ENCODE peak calls at places on chromosomes 2 and 18, in six cellular contexts. R, F, I, C, Z and B are unnamed samples.

GRCh38 chr2:128359841-128360240 is 41.2 kb upstream of the HS6ST1 start:
- DNase-seq in C (no peak), R (no peak), I (no peak), F (no peak), Z (no peak), B (no peak)

GRCh38 chr2:30225131-30225762 is 6.1 kb upstream of the LBH start:
- DNase-seq in R (no peak), F (no peak), Z (no peak), C (no peak), I (no peak), B (no peak)

GRCh38 chr2:43737097-43737854 is 36.6 kb upstream of the DYNC2LI1 start:
- DNase-seq in C (no peak), R (no peak), F (no peak), I (peak), Z (peak), B (no peak)

GRCh38 chr2:122338000-122338399 is 582.5 kb downstream of the TSN start:
- DNase-seq in Z (no peak), R (no peak), F (no peak), I (no peak), C (no peak), B (no peak)

GRCh38 chr2:118223487-118224136 is 135.3 kb downstream of the INSIG2 start:
- DNase-seq in F (no peak), C (no peak), I (no peak), Z (no peak), R (no peak), B (peak)

GRCh38 chr2:50111067-50111466 is 920.9 kb downstream of the NRXN1 start:
- DNase-seq in F (no peak), C (no peak), I (no peak), Z (no peak), R (no peak), B (no peak)

GRCh38 chr2:239908744-239909143 is 116.4 kb downstream of the NDUFA10 start:
- DNase-seq in I (no peak), R (no peak), Z (no peak), F (no peak), C (no peak), B (no peak)

GRCh38 chr18:59516356-59517155 is 157.5 kb upstream of the LMAN1 start:
- DNase-seq in R (no peak), F (peak), I (peak), C (no peak), Z (no peak), B (peak)

GRCh38 chr2:207107551-207107950 is 58.2 kb downstream of the KLF7 start:
- DNase-seq in I (no peak), F (no peak), Z (no peak), C (no peak), R (no peak), B (no peak)

GRCh38 chr2:100365434-100365833 is 43.1 kb upstream of the LONRF2 start:
- DNase-seq in I (peak), Z (peak), F (no peak), R (no peak), C (peak), B (no peak)

GRCh38 chr2:29013046-29013780 is 32.1 kb downstream of the TOGARAM2 start:
- DNase-seq in I (peak), Z (no peak), F (no peak), R (no peak), C (peak), B (no peak)

GRCh38 chr18:43656547-43656946 is 379.3 kb upstream of the SYT4 start:
- DNase-seq in C (no peak), R (no peak), Z (no peak), I (no peak), F (no peak), B (no peak)

GRCh38 chr2:134245340-134245984 is 8.4 kb upstream of the MGAT5 start:
- DNase-seq in Z (peak), C (peak), R (peak), I (peak), F (peak), B (peak)

GRCh38 chr18:75341267-75341666 is 86.2 kb downstream of the SMIM21 start:
- DNase-seq in F (no peak), C (no peak), R (no peak), I (no peak), Z (no peak), B (no peak)

GRCh38 chr2:149858916-149859634 is 271.5 kb upstream of the MMADHC start:
- DNase-seq in R (peak), Z (no peak), I (peak), C (no peak), F (no peak), B (no peak)

GRCh38 chr2:139018252-139018651 is 238.1 kb upstream of the NXPH2 start:
- DNase-seq in F (no peak), I (no peak), R (no peak), C (no peak), Z (no peak), B (no peak)

GRCh38 chr18:671405-671804 is 14.0 kb downstream of the TYMS start:
- DNase-seq in C (no peak), Z (no peak), I (no peak), R (no peak), F (no peak), B (no peak)

GRCh38 chr2:47644351-47644750 is 138.6 kb upstream of the MSH6 start:
- DNase-seq in C (no peak), Z (no peak), F (no peak), I (no peak), R (no peak), B (no peak)

GRCh38 chr18:79533591-79533990 is 137.9 kb downstream of the NFATC1 start:
- DNase-seq in Z (no peak), F (no peak), C (no peak), R (no peak), I (no peak), B (no peak)

GRCh38 chr2:150520887-150521664 is 33.6 kb upstream of the RND3 start:
- DNase-seq in C (no peak), F (no peak), I (no peak), Z (no peak), R (no peak), B (no peak)

GRCh38 chr2:12333293-12333692 is 383.4 kb upstream of the TRIB2 start:
- DNase-seq in F (no peak), I (no peak), R (no peak), C (no peak), Z (no peak), B (no peak)

GRCh38 chr2:105847056-105847455 is 102.3 kb downstream of the NCK2 start:
- DNase-seq in C (no peak), I (no peak), F (no peak), R (no peak), Z (no peak), B (no peak)

GRCh38 chr2:57330447-57330846 is 716.2 kb upstream of the VRK2 start:
- DNase-seq in I (no peak), C (no peak), F (no peak), Z (no peak), R (no peak), B (peak)

GRCh38 chr18:52682260-52682659 is 342.3 kb downstream of the DCC start:
- DNase-seq in I (no peak), R (no peak), C (no peak), Z (no peak), F (no peak), B (peak)

GRCh38 chr2:10385933-10386773 is 62.0 kb downstream of the ODC1 start:
- DNase-seq in I (peak), F (no peak), R (no peak), C (no peak), Z (no peak), B (no peak)

GRCh38 chr2:239607795-239608171 is 207.0 kb upstream of the HDAC4 start:
- DNase-seq in C (no peak), R (peak), I (no peak), Z (no peak), F (no peak), B (no peak)

GRCh38 chr2:169106125-169106524 is 36.8 kb downstream of the DHRS9 start:
- DNase-seq in F (no peak), I (no peak), Z (no peak), R (no peak), C (no peak), B (no peak)

GRCh38 chr2:9800975-9801723 is 42.1 kb upstream of the TAF1B start:
- DNase-seq in R (no peak), Z (no peak), F (peak), I (peak), C (no peak), B (no peak)

GRCh38 chr18:70627100-70627802 is 338.4 kb downstream of the SOCS6 start:
- DNase-seq in I (peak), F (no peak), Z (no peak), C (no peak), R (no peak), B (no peak)

GRCh38 chr18:50675043-50675442 is 115.2 kb downstream of the MAPK4 start:
- DNase-seq in F (no peak), C (no peak), I (no peak), R (no peak), Z (no peak), B (no peak)

GRCh38 chr2:16284941-16285625 is 344.7 kb downstream of the MYCN start:
- DNase-seq in F (no peak), I (no peak), C (no peak), Z (no peak), R (no peak), B (no peak)

GRCh38 chr18:43279015-43279758 is 1.9 kb upstream of the SYT4 start:
- DNase-seq in F (no peak), I (peak), Z (no peak), C (no peak), R (no peak), B (peak)

GRCh38 chr2:188512456-188512855 is 220.8 kb downstream of the GULP1 start:
- DNase-seq in R (no peak), I (peak), Z (no peak), F (no peak), C (no peak), B (peak)

GRCh38 chr2:202317080-202317859 is 51.7 kb downstream of the NOP58 start:
- DNase-seq in C (no peak), F (no peak), R (no peak), I (no peak), Z (peak), B (peak)

GRCh38 chr2:68093634-68094033 is 30.8 kb upstream of the C1D start:
- DNase-seq in C (no peak), I (no peak), Z (no peak), F (no peak), R (no peak), B (no peak)

GRCh38 chr2:25418944-25419677 is 77.4 kb upstream of the DNMT3A start:
- DNase-seq in F (no peak), Z (no peak), C (no peak), R (no peak), I (no peak), B (no peak)

GRCh38 chr2:208266641-208267335 is 733 bp downstream of the PIKFYVE start:
- DNase-seq in C (no peak), R (no peak), Z (no peak), I (no peak), F (no peak), B (no peak)

GRCh38 chr2:200302940-200303727 is 3.4 kb upstream of the SPATS2L start:
- DNase-seq in I (peak), C (peak), F (no peak), Z (peak), R (no peak), B (no peak)

GRCh38 chr2:70995227-70995729 is 605 bp upstream of the TEX261 start:
- DNase-seq in C (no peak), R (peak), I (peak), Z (peak), F (peak), B (peak)

GRCh38 chr2:80026040-80026729 is 278.4 kb downstream of the LRRTM1 start:
- DNase-seq in Z (no peak), R (no peak), C (no peak), F (no peak), I (no peak), B (no peak)

GRCh38 chr2:80030135-80030534 is 274.4 kb downstream of the LRRTM1 start:
- DNase-seq in Z (no peak), F (no peak), R (no peak), C (no peak), I (no peak), B (no peak)

GRCh38 chr2:80028051-80028450 is 276.5 kb downstream of the LRRTM1 start:
- DNase-seq in R (no peak), Z (no peak), I (no peak), F (no peak), C (no peak), B (no peak)

GRCh38 chr2:80028584-80028983 is 276.0 kb downstream of the LRRTM1 start:
- DNase-seq in C (no peak), F (no peak), Z (no peak), I (no peak), R (no peak), B (no peak)
- TF ChIP-seq REST in C (no peak), F (no peak), Z (no peak), I (no peak), R (no peak), B (no peak)

GRCh38 chr2:159013103-159013502 is 44.7 kb downstream of the TANC1 start:
- DNase-seq in F (no peak), I (no peak), C (no peak), R (no peak), Z (no peak), B (no peak)

GRCh38 chr2:159012142-159012541 is 43.7 kb downstream of the TANC1 start:
- DNase-seq in F (no peak), Z (no peak), I (no peak), R (no peak), C (no peak), B (no peak)

GRCh38 chr2:159010963-159011362 is 42.5 kb downstream of the TANC1 start:
- DNase-seq in F (no peak), C (no peak), Z (no peak), I (no peak), R (no peak), B (no peak)

GRCh38 chr2:159009940-159010339 is 41.5 kb downstream of the TANC1 start:
- DNase-seq in C (no peak), R (no peak), I (no peak), Z (no peak), F (no peak), B (no peak)

DNA sequence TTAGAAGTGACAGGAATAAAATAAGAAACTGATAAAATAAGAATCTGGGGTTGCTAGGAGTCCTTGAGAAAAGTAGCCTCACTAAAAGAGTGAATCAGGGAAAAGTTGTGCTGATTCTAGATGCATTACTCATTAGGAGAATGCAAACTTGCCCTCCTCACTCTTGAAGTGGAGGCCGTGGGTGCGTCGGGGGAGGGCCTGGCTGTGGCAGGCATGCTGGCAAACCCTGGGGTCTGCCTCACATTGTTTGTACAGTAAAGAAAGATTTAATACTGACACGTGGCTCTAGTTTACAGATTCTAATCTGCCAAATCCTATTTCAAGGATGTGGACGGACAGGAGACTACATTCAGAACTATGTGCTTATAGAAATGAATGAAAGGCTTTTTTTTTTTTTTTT is 41.9 kb downstream of the TANC1 start:
- DNase-seq in R (no peak), I (peak), Z (no peak), C (no peak), F (no peak), B (no peak)
- TF ChIP-seq REST in R (no peak), I (no peak), Z (no peak), C (no peak), F (no peak), B (no peak)

GRCh38 chr2:225103737-225104141 is 61.5 kb upstream of the DOCK10 start:
- DNase-seq in R (no peak), Z (no peak), I (peak), F (no peak), C (no peak), B (no peak)
- TF ChIP-seq REST in R (no peak), Z (no peak), I (no peak), F (no peak), C (no peak), B (no peak)

GRCh38 chr2:231521443-231521842 is 8.8 kb downstream of the NMUR1 start:
- DNase-seq in I (no peak), Z (no peak), F (no peak), R (no peak), C (no peak), B (no peak)
- TF ChIP-seq REST in I (no peak), Z (no peak), F (no peak), R (no peak), C (no peak), B (no peak)

DNA sequence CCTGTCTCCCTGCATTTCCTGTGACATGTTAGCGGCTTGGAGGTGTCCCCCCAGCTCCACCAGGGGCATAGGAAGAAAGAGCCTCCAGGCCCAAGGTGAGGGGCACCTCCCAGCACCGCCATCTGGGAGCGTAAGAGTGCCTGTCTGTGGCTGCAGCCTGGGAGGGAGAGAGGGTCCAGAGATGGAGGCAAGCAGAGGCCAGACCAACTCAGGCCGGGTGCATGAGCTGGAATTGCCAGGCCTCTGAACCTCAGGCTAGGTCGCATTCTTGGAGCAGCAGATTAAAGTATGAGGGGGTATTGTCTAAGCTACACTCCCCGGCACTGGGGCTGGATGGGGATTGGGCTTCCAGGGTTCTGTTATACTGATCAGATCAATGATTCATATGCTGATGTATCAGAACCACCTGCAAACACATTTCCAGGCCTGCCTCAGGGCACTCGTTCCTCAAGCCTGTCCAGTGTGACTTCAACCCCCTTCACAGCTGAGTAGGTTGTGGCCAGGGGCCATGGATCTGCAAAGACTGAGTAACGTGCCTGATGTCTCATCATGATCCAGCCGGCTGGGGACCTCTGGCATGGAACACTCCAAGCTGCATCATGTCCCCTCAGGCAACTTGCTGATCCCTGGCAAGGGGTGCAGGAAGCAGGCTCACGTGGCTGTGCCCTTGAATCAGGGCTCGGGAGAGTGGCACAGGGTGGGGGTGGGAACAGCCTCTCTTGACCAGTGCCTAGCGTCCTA is 73.2 kb downstream of the HS1BP3 start:
- DNase-seq in F (no peak), C (no peak), R (no peak), Z (no peak), I (peak), B (no peak)
- TF ChIP-seq REST in F (no peak), C (no peak), R (no peak), Z (no peak), I (no peak), B (no peak)

GRCh38 chr2:232893834-232894233 is 23.8 kb downstream of the SNORC start:
- DNase-seq in Z (no peak), R (no peak), I (no peak), F (no peak), C (no peak), B (no peak)
- TF ChIP-seq REST in Z (no peak), R (no peak), I (no peak), F (no peak), C (no peak), B (no peak)

DNA sequence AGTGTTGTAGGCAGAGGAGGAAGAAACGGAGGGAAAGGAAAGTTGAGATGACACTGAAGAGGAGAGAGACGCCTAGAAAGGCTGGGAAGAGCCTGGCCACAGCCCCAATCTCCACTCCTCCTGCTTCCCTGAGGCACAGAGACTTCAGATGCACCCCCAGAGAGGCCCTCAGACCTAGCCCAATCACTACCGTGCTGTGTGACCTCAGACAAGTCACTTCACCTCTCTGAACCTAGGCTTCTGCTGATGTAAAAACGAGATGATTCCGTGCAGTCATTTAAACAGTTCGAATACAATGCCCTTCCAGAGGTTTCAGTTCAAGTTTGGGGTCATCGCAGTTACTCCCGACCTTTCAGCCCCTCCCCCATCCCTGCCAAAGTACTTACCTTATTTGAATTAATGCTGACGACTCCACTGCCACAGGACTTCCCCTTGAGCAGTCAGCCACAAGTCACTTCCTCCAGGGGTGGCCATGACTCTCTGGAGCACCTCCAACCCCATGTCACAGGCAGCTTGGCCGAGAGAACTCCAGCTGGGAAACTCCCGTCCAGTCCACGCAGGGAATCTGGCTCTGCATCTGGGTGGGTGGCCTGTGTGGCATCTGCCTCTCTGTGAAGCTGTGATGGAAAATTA is 105.2 kb upstream of the ID2 start:
- DNase-seq in C (no peak), F (no peak), I (no peak), Z (no peak), R (no peak), B (no peak)
- TF ChIP-seq REST in C (no peak), F (no peak), I (no peak), Z (no peak), R (no peak), B (no peak)

GRCh38 chr2:142533083-142533482 is 344.4 kb upstream of the KYNU start:
- DNase-seq in Z (no peak), F (no peak), C (no peak), I (no peak), R (no peak), B (no peak)

GRCh38 chr2:142536501-142536900 is 341.0 kb upstream of the KYNU start:
- DNase-seq in F (no peak), R (no peak), Z (no peak), C (no peak), I (no peak), B (peak)

GRCh38 chr2:142535311-142535710 is 342.2 kb upstream of the KYNU start:
- DNase-seq in I (no peak), R (no peak), C (no peak), F (no peak), Z (no peak), B (no peak)

GRCh38 chr2:142536964-142537363 is 340.5 kb upstream of the KYNU start:
- DNase-seq in C (no peak), F (no peak), I (no peak), R (no peak), Z (no peak), B (no peak)

DNA sequence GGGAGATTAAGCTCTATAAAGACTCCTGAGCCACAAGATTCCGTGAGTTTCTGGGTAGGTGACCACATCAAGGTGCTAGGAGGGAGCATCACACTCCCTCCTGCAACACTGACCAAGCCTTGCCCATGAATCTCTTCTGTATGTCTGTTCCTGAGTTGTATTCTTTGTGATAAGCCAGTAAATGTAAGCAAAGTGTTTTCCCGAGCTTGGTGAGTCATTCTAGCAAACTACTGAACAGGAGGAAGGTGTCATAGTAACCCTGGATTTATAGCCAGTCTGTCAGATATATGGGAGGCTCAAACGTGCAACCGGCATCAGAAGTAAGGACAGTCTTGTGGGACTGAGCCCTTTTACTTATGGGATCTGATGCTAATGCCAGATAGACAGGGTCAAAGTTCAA is 346.1 kb upstream of the KYNU start:
- DNase-seq in R (no peak), F (no peak), C (no peak), Z (peak), I (peak), B (no peak)
- TF ChIP-seq REST in R (no peak), F (no peak), C (no peak), Z (no peak), I (no peak), B (no peak)